ENCODE peak calls at places on chromosomes 3 and 15, in four cellular contexts. W, O, D and U are unnamed samples.

GRCh38 chr3:15433531-15433930 is 6.1 kb downstream of the EAF1 start:
- ATAC-seq in W (no peak), O (no peak), D (no peak), U (no peak)

GRCh38 chr3:50341996-50342732 is 1.5 kb upstream of the RASSF1 start:
- ATAC-seq in W (no peak), O (no peak), D (no peak), U (no peak)

GRCh38 chr3:72232777-72233176 is 447.8 kb upstream of the PROK2 start:
- ATAC-seq in W (peak), O (no peak), D (no peak), U (no peak)

GRCh38 chr3:123320224-123320623 is 118.5 kb downstream of the SEC22A start:
- ATAC-seq in W (no peak), O (no peak), D (no peak), U (no peak)

GRCh38 chr15:53072077-53072476 is 281.9 kb upstream of the ONECUT1 start:
- ATAC-seq in W (no peak), O (peak), D (no peak), U (no peak)

GRCh38 chr15:64426845-64427465 is 33.4 kb upstream of the ZNF609 start:
- ATAC-seq in W (peak), O (no peak), D (no peak), U (no peak)

GRCh38 chr3:190180268-190180667 is 59.6 kb upstream of the P3H2 start:
- ATAC-seq in W (no peak), O (no peak), D (no peak), U (no peak)

GRCh38 chr3:187999821-188000220 is 154.1 kb upstream of the LPP start:
- ATAC-seq in W (no peak), O (no peak), D (no peak), U (no peak)

GRCh38 chr3:184336484-184337230 is 743 bp upstream of the FAM131A start:
- ATAC-seq in W (peak), O (peak), D (peak), U (peak)

GRCh38 chr3:169945313-169945712 is 21.3 kb upstream of the SEC62 start:
- ATAC-seq in W (peak), O (no peak), D (peak), U (peak)

GRCh38 chr3:100913870-100914654 is 79.2 kb downstream of the ABI3BP start:
- ATAC-seq in W (no peak), O (no peak), D (peak), U (peak)
- H3K27ac ChIP-seq in W (no peak), O (no peak), D (no peak), U (peak)

GRCh38 chr3:148606979-148607378 is 90.7 kb upstream of the AGTR1 start:
- ATAC-seq in W (no peak), O (no peak), D (no peak), U (peak)
- TF ChIP-seq EP300 in W (no peak), O (no peak), D (no peak), U (no peak)

DNA sequence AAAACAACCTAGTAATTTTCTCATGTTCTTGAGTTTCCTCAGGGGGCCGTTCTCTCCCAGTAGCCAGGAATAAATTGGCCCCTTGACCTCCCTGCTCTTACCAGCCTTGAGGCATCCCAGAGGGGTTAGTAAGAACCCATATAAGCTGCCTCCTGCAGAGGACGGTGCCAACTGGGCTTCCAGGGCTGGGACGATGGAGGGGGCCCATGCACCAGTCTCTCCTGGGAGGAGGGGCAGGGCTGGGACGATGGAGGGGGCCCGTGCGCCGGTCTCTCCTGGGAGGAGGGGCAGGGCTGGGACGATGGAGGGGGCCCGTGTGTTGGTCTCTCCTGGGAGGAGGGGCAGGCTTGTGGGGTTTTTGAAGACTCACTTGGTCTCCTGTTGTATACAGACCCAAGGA is 22.0 kb downstream of the LINGO1 start:
- ATAC-seq in W (no peak), O (no peak), D (no peak), U (no peak)
- H3K27ac ChIP-seq in W (no peak), O (no peak), D (no peak), U (no peak)

GRCh38 chr15:58933311-58934113 is at the start of gene SLTM:
- ATAC-seq in W (peak), O (peak), D (peak), U (peak)
- TF ChIP-seq EP300 in W (no peak), O (no peak), D (no peak), U (no peak)